ENCODE peak calls at places on chromosomes 12 and 14, in ten cellular contexts. One of them, this sample, is unnamed.

GRCh38 chr14:68417007-68417659 is 375.7 kb downstream of the ZFP36L1 start:
- DNase-seq in heart right ventricle: no peak
- DNase-seq in WERI-Rb-1: no peak
- DNase-seq in pancreas: no peak
- DNase-seq in lung: peak; percentile 49
- DNase-seq in A673: no peak
- DNase-seq in PC-9: no peak
- DNase-seq in transverse colon: no peak
- DNase-seq in adrenal gland: no peak
- DNase-seq in stomach: peak; percentile 33
- DNase-seq in this sample: no peak

GRCh38 chr12:119154435-119154818 is 24.3 kb upstream of the HSPB8 start:
- DNase-seq in heart right ventricle: no peak
- DNase-seq in WERI-Rb-1: peak; percentile 30
- DNase-seq in pancreas: no peak
- DNase-seq in lung: no peak
- DNase-seq in A673: peak; percentile 7
- DNase-seq in PC-9: no peak
- DNase-seq in transverse colon: no peak
- DNase-seq in adrenal gland: no peak
- DNase-seq in stomach: no peak
- DNase-seq in this sample: no peak

GRCh38 chr12:9796916-9797315 is 30.4 kb upstream of the KLRF1 start:
- DNase-seq in heart right ventricle: no peak
- DNase-seq in WERI-Rb-1: no peak
- DNase-seq in pancreas: no peak
- DNase-seq in lung: no peak
- DNase-seq in A673: peak; percentile 33
- DNase-seq in PC-9: no peak
- DNase-seq in transverse colon: no peak
- DNase-seq in adrenal gland: no peak
- DNase-seq in stomach: no peak
- DNase-seq in this sample: no peak

GRCh38 chr14:98510392-98510791 is 761.6 kb downstream of the BCL11B start:
- DNase-seq in heart right ventricle: no peak
- DNase-seq in WERI-Rb-1: no peak
- DNase-seq in pancreas: no peak
- DNase-seq in lung: no peak
- DNase-seq in A673: no peak
- DNase-seq in PC-9: no peak
- DNase-seq in transverse colon: no peak
- DNase-seq in adrenal gland: no peak
- DNase-seq in stomach: no peak
- DNase-seq in this sample: no peak

GRCh38 chr14:59303216-59303615 is 114.7 kb downstream of the DAAM1 start:
- DNase-seq in heart right ventricle: no peak
- DNase-seq in WERI-Rb-1: no peak
- DNase-seq in pancreas: no peak
- DNase-seq in lung: no peak
- DNase-seq in A673: no peak
- DNase-seq in PC-9: peak; percentile 30
- DNase-seq in transverse colon: no peak
- DNase-seq in adrenal gland: no peak
- DNase-seq in stomach: no peak
- DNase-seq in this sample: no peak

GRCh38 chr12:88922816-88923215 is 342.5 kb upstream of the KITLG start:
- DNase-seq in heart right ventricle: no peak
- DNase-seq in WERI-Rb-1: no peak
- DNase-seq in pancreas: no peak
- DNase-seq in lung: no peak
- DNase-seq in A673: no peak
- DNase-seq in PC-9: no peak
- DNase-seq in transverse colon: no peak
- DNase-seq in adrenal gland: no peak
- DNase-seq in stomach: no peak
- DNase-seq in this sample: peak; percentile 71

GRCh38 chr14:54772451-54772881 is 130.2 kb downstream of the GCH1 start:
- DNase-seq in heart right ventricle: no peak
- DNase-seq in WERI-Rb-1: no peak
- DNase-seq in pancreas: no peak
- DNase-seq in lung: no peak
- DNase-seq in A673: no peak
- DNase-seq in PC-9: no peak
- DNase-seq in transverse colon: no peak
- DNase-seq in adrenal gland: no peak
- DNase-seq in stomach: no peak
- DNase-seq in this sample: peak; percentile 13

GRCh38 chr12:87953257-87953860 is 75.8 kb downstream of the C12orf50 start:
- DNase-seq in heart right ventricle: no peak
- DNase-seq in WERI-Rb-1: peak; percentile 15
- DNase-seq in pancreas: no peak
- DNase-seq in lung: no peak
- DNase-seq in A673: peak; percentile 63
- DNase-seq in PC-9: peak; percentile 5
- DNase-seq in transverse colon: no peak
- DNase-seq in adrenal gland: no peak
- DNase-seq in stomach: no peak
- DNase-seq in this sample: peak; percentile 34

GRCh38 chr12:128388461-128388921 is 121.5 kb downstream of the TMEM132C start:
- DNase-seq in heart right ventricle: peak; percentile 36
- DNase-seq in WERI-Rb-1: no peak
- DNase-seq in pancreas: no peak
- DNase-seq in lung: no peak
- DNase-seq in A673: no peak
- DNase-seq in PC-9: no peak
- DNase-seq in transverse colon: peak; percentile 14
- DNase-seq in adrenal gland: no peak
- DNase-seq in stomach: no peak
- DNase-seq in this sample: no peak

GRCh38 chr12:128385736-128386135 is 118.8 kb downstream of the TMEM132C start:
- DNase-seq in heart right ventricle: no peak
- DNase-seq in WERI-Rb-1: no peak
- DNase-seq in pancreas: no peak
- DNase-seq in lung: no peak
- DNase-seq in A673: no peak
- DNase-seq in PC-9: no peak
- DNase-seq in transverse colon: no peak
- DNase-seq in adrenal gland: no peak
- DNase-seq in stomach: no peak
- DNase-seq in this sample: no peak

GRCh38 chr12:128382946-128383739 is 116.2 kb downstream of the TMEM132C start:
- DNase-seq in heart right ventricle: no peak
- DNase-seq in WERI-Rb-1: peak; percentile 66
- DNase-seq in pancreas: no peak
- DNase-seq in lung: no peak
- DNase-seq in A673: no peak
- DNase-seq in PC-9: no peak
- DNase-seq in transverse colon: no peak
- DNase-seq in adrenal gland: no peak
- DNase-seq in stomach: no peak
- DNase-seq in this sample: no peak

GRCh38 chr12:128381961-128382360 is 115.0 kb downstream of the TMEM132C start:
- DNase-seq in heart right ventricle: no peak
- DNase-seq in WERI-Rb-1: no peak
- DNase-seq in pancreas: no peak
- DNase-seq in lung: no peak
- DNase-seq in A673: no peak
- DNase-seq in PC-9: no peak
- DNase-seq in transverse colon: no peak
- DNase-seq in adrenal gland: no peak
- DNase-seq in stomach: no peak
- DNase-seq in this sample: no peak

GRCh38 chr12:128387811-128388422 is 120.9 kb downstream of the TMEM132C start:
- DNase-seq in heart right ventricle: peak; percentile 37
- DNase-seq in WERI-Rb-1: peak; percentile 80
- DNase-seq in pancreas: peak; percentile 35
- DNase-seq in lung: peak; percentile 38
- DNase-seq in A673: peak; percentile 8
- DNase-seq in PC-9: peak; percentile 24
- DNase-seq in transverse colon: peak; percentile 36
- DNase-seq in adrenal gland: peak; percentile 55
- DNase-seq in stomach: peak; percentile 37
- DNase-seq in this sample: no peak
- TF ChIP-seq CTCF in heart right ventricle: peak; percentile 66
- TF ChIP-seq CTCF in WERI-Rb-1: peak; percentile 87
- TF ChIP-seq CTCF in pancreas: peak; percentile 56
- TF ChIP-seq CTCF in lung: no peak
- TF ChIP-seq CTCF in A673: peak; percentile 47
- TF ChIP-seq CTCF in PC-9: peak; percentile 65
- TF ChIP-seq CTCF in transverse colon: peak; percentile 45
- TF ChIP-seq CTCF in adrenal gland: peak; percentile 75
- TF ChIP-seq CTCF in stomach: no peak
- TF ChIP-seq CTCF in this sample: no peak

DNA sequence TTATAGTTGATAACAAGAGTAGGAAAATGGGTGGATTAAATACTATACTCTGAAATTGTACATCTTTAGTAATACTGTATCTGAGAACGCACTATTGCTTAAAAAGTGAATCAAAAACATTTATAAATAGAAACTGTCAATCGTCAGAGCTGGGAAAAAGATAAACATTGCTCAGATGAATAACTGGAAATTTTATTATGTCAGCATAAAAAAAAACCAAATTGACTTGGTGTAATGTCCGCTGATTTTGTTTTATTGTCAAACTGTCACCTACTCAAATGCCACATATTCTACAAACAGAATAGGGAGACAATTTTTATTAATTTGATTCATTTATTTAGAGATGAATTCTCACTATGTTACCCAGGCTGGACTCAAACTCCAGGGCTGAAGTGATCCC is 109.3 kb upstream of the TMTC1 start:
- DNase-seq in heart right ventricle: no peak
- DNase-seq in WERI-Rb-1: no peak
- DNase-seq in pancreas: no peak
- DNase-seq in lung: no peak
- DNase-seq in A673: no peak
- DNase-seq in PC-9: no peak
- DNase-seq in transverse colon: no peak
- DNase-seq in adrenal gland: no peak
- DNase-seq in stomach: no peak
- DNase-seq in this sample: no peak
- H3K27ac ChIP-seq in heart right ventricle: no peak overlapping the region
- H3K27ac ChIP-seq in WERI-Rb-1: no peak overlapping the region
- H3K27ac ChIP-seq in pancreas: no peak overlapping the region
- H3K27ac ChIP-seq in lung: no peak overlapping the region
- H3K27ac ChIP-seq in A673: no peak overlapping the region
- H3K27ac ChIP-seq in PC-9: no peak overlapping the region
- H3K27ac ChIP-seq in transverse colon: no peak overlapping the region
- H3K27ac ChIP-seq in adrenal gland: no peak overlapping the region
- H3K27ac ChIP-seq in stomach: no peak overlapping the region
- H3K27ac ChIP-seq in this sample: no peak overlapping the region

GRCh38 chr12:53427905-53428594 is 4.4 kb downstream of the AMHR2 start:
- DNase-seq in heart right ventricle: no peak
- DNase-seq in WERI-Rb-1: no peak
- DNase-seq in pancreas: no peak
- DNase-seq in lung: no peak
- DNase-seq in A673: no peak
- DNase-seq in PC-9: peak; percentile 54
- DNase-seq in transverse colon: no peak
- DNase-seq in adrenal gland: peak; percentile 87
- DNase-seq in stomach: no peak
- DNase-seq in this sample: peak; percentile 90

GRCh38 chr12:53425515-53426150 is 2.0 kb downstream of the AMHR2 start:
- DNase-seq in heart right ventricle: no peak
- DNase-seq in WERI-Rb-1: no peak
- DNase-seq in pancreas: peak; percentile 43
- DNase-seq in lung: no peak
- DNase-seq in A673: no peak
- DNase-seq in PC-9: no peak
- DNase-seq in transverse colon: no peak
- DNase-seq in adrenal gland: peak; percentile 59
- DNase-seq in stomach: no peak
- DNase-seq in this sample: no peak

GRCh38 chr12:53428741-53429140 is 5.1 kb downstream of the AMHR2 start:
- DNase-seq in heart right ventricle: no peak
- DNase-seq in WERI-Rb-1: no peak
- DNase-seq in pancreas: no peak
- DNase-seq in lung: no peak
- DNase-seq in A673: no peak
- DNase-seq in PC-9: no peak
- DNase-seq in transverse colon: no peak
- DNase-seq in adrenal gland: peak; percentile 37
- DNase-seq in stomach: no peak
- DNase-seq in this sample: no peak

GRCh38 chr12:53431187-53431586 is 7.5 kb downstream of the AMHR2 start:
- DNase-seq in heart right ventricle: no peak
- DNase-seq in WERI-Rb-1: no peak
- DNase-seq in pancreas: no peak
- DNase-seq in lung: no peak
- DNase-seq in A673: no peak
- DNase-seq in PC-9: no peak
- DNase-seq in transverse colon: no peak
- DNase-seq in adrenal gland: no peak
- DNase-seq in stomach: no peak
- DNase-seq in this sample: no peak

DNA sequence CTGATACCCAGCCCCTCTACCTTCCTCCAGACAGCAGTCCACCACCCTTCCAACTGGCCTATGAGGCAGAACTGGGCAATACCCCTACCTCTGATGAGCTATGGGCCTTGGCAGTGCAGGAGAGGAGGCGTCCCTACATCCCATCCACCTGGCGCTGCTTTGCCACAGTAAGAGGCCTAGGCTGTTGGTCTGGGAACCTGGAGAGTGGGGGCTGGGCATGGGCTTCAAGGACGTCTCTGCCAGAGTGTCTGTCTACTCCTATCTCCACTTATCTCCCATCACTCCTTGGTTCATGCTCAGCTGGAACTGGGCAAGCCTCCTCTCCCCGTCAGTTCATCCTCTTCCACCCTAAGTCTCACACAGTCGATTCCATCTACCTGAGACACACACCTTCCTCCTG is 6.5 kb downstream of the AMHR2 start:
- DNase-seq in heart right ventricle: no peak
- DNase-seq in WERI-Rb-1: no peak
- DNase-seq in pancreas: no peak
- DNase-seq in lung: no peak
- DNase-seq in A673: no peak
- DNase-seq in PC-9: no peak
- DNase-seq in transverse colon: no peak
- DNase-seq in adrenal gland: no peak
- DNase-seq in stomach: no peak
- DNase-seq in this sample: no peak
- TF ChIP-seq CTCF in heart right ventricle: no peak
- TF ChIP-seq CTCF in WERI-Rb-1: no peak
- TF ChIP-seq CTCF in pancreas: no peak
- TF ChIP-seq CTCF in lung: no peak
- TF ChIP-seq CTCF in A673: no peak
- TF ChIP-seq CTCF in PC-9: no peak
- TF ChIP-seq CTCF in transverse colon: no peak
- TF ChIP-seq CTCF in adrenal gland: no peak
- TF ChIP-seq CTCF in stomach: no peak
- TF ChIP-seq CTCF in this sample: no peak

DNA sequence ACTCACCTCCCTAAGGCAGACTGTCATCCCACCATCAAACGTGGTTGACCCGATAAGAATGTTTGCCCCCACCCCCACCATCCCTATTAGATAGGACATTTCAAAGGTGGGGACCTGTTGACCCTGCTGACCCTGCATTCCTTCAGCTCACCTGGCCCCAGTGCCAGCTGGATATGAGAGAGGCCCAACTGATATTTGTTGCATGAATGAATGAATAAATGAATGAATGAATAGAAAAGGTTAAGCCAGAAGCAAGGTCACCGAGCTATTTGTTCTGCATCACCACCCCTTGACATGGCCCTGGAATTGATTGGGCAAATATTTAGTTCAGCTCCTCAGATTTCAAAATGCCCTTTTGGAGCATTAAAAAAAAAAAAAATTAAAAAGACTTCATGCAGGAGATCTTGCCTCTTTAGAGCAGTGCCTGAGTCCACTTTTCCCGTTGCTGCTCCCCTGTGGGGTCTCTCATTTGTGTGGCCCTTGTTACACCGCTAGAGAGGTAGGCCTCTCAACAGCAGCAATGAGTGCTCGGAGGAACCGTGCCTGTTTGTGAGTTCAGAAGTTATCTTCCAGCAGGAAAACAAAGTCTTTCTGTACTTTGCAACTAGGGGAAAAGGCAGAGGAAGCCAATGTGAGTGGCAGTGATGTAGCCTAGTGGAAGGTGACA is 8.5 kb upstream of the SERPINA5 start:
- DNase-seq in heart right ventricle: no peak
- DNase-seq in WERI-Rb-1: no peak
- DNase-seq in pancreas: peak; percentile 18
- DNase-seq in lung: no peak
- DNase-seq in A673: no peak
- DNase-seq in PC-9: no peak
- DNase-seq in transverse colon: no peak
- DNase-seq in adrenal gland: no peak
- DNase-seq in stomach: no peak
- DNase-seq in this sample: no peak
- H3K27ac ChIP-seq in heart right ventricle: no peak overlapping the region
- H3K27ac ChIP-seq in WERI-Rb-1: no peak overlapping the region
- H3K27ac ChIP-seq in pancreas: peak overlapping the region; percentile 70
- H3K27ac ChIP-seq in lung: no peak overlapping the region
- H3K27ac ChIP-seq in A673: no peak overlapping the region
- H3K27ac ChIP-seq in PC-9: no peak overlapping the region
- H3K27ac ChIP-seq in transverse colon: no peak overlapping the region
- H3K27ac ChIP-seq in adrenal gland: no peak overlapping the region
- H3K27ac ChIP-seq in stomach: no peak overlapping the region
- H3K27ac ChIP-seq in this sample: no peak overlapping the region